ENCODE peak calls at places on chromosomes 1 and 21, in nine cellular contexts. M is IMR-90, A is cardiac muscle cell, J is neural crest cell, D is body of pancreas, C is GM06990, F is tibial artery, N is progenitor cell of endocrine pancreas, B is BJ. Z is an unnamed sample.

GRCh38 chr1:39575191-39576015 is 1.2 kb downstream of the PABPC4 start:
- DNase-seq in M (peak), A (peak), J (peak), D (peak), C (no peak), F (peak), N (peak), B (no peak), Z (peak)

GRCh38 chr1:110508038-110508437 is 10.9 kb downstream of the KCNA10 start:
- DNase-seq in M (peak), A (peak), J (no peak), D (no peak), C (peak), F (peak), N (no peak), B (no peak), Z (no peak)

GRCh38 chr1:205458777-205459566 is 3.1 kb upstream of the BLACAT1 start:
- DNase-seq in M (peak), A (peak), J (peak), D (peak), C (no peak), F (no peak), N (peak), B (no peak), Z (no peak)

GRCh38 chr1:119674110-119674509 is 26.0 kb upstream of the ZNF697 start:
- DNase-seq in M (peak), A (no peak), J (no peak), D (no peak), C (no peak), F (no peak), N (no peak), B (no peak), Z (no peak)

GRCh38 chr1:41662061-41662655 is 177.7 kb upstream of the EDN2 start:
- DNase-seq in M (peak), A (peak), J (peak), D (peak), C (peak), F (peak), N (no peak), B (no peak), Z (peak)

GRCh38 chr1:55057270-55057955 is 18.1 kb downstream of the PCSK9 start:
- DNase-seq in M (no peak), A (no peak), J (no peak), D (no peak), C (no peak), F (no peak), N (no peak), B (no peak), Z (no peak)

GRCh38 chr1:192506741-192507155 is 68.8 kb upstream of the RGS1 start:
- DNase-seq in M (peak), A (peak), J (no peak), D (no peak), C (no peak), F (no peak), N (no peak), B (no peak), Z (no peak)

GRCh38 chr21:15437873-15438272 is 291.9 kb upstream of the USP25 start:
- DNase-seq in M (no peak), A (no peak), J (no peak), D (no peak), C (peak), F (no peak), N (no peak), B (no peak), Z (no peak)

GRCh38 chr21:36630485-36631206 is 68.3 kb upstream of the SIM2 start:
- DNase-seq in M (peak), A (peak), J (peak), D (peak), C (peak), F (no peak), N (peak), B (no peak), Z (peak)

GRCh38 chr1:212615092-212615470 is 6.5 kb downstream of the ATF3 start:
- DNase-seq in M (no peak), A (no peak), J (no peak), D (no peak), C (no peak), F (no peak), N (no peak), B (no peak), Z (no peak)

GRCh38 chr1:77095231-77095630 is 124.0 kb downstream of the PIGK start:
- DNase-seq in M (no peak), A (no peak), J (no peak), D (no peak), C (no peak), F (no peak), N (no peak), B (no peak), Z (no peak)

GRCh38 chr1:184569106-184569505 is 182.3 kb downstream of the C1orf21 start:
- DNase-seq in M (no peak), A (no peak), J (no peak), D (no peak), C (no peak), F (no peak), N (no peak), B (no peak), Z (no peak)

GRCh38 chr1:111571987-111572386 is 47.6 kb upstream of the RAP1A start:
- DNase-seq in M (peak), A (no peak), J (no peak), D (no peak), C (no peak), F (no peak), N (no peak), B (no peak), Z (no peak)

GRCh38 chr1:111568160-111568559 is 51.4 kb upstream of the RAP1A start:
- DNase-seq in M (no peak), A (no peak), J (no peak), D (no peak), C (no peak), F (no peak), N (no peak), B (no peak), Z (no peak)

GRCh38 chr1:111569913-111570312 is 49.7 kb upstream of the RAP1A start:
- DNase-seq in M (no peak), A (no peak), J (no peak), D (no peak), C (no peak), F (no peak), N (no peak), B (no peak), Z (no peak)

GRCh38 chr1:111571239-111571638 is 48.4 kb upstream of the RAP1A start:
- DNase-seq in M (no peak), A (no peak), J (no peak), D (no peak), C (no peak), F (no peak), N (no peak), B (no peak), Z (no peak)

GRCh38 chr1:111570781-111571181 is 48.8 kb upstream of the RAP1A start:
- DNase-seq in M (peak), A (no peak), J (peak), D (no peak), C (no peak), F (no peak), N (no peak), B (no peak), Z (peak)
- TF ChIP-seq CTCF in M (peak), A (peak), J (peak), D (no peak), C (peak), F (no peak), N (peak), B (peak), Z (peak)

GRCh38 chr1:229254910-229255541 is 15.9 kb upstream of the RAB4A start:
- DNase-seq in M (no peak), A (no peak), J (no peak), D (no peak), C (no peak), F (no peak), N (no peak), B (no peak), Z (no peak)
- TF ChIP-seq CTCF in M (peak), A (peak), J (peak), D (peak), C (peak), F (peak), N (peak), B (no peak), Z (no peak)

GRCh38 chr21:37753122-37753599 is 163.1 kb downstream of the KCNJ6 start:
- DNase-seq in M (no peak), A (peak), J (no peak), D (no peak), C (no peak), F (no peak), N (no peak), B (no peak), Z (peak)
- TF ChIP-seq CTCF in M (no peak), A (no peak), J (no peak), D (no peak), C (no peak), F (no peak), N (no peak), B (no peak), Z (no peak)

DNA sequence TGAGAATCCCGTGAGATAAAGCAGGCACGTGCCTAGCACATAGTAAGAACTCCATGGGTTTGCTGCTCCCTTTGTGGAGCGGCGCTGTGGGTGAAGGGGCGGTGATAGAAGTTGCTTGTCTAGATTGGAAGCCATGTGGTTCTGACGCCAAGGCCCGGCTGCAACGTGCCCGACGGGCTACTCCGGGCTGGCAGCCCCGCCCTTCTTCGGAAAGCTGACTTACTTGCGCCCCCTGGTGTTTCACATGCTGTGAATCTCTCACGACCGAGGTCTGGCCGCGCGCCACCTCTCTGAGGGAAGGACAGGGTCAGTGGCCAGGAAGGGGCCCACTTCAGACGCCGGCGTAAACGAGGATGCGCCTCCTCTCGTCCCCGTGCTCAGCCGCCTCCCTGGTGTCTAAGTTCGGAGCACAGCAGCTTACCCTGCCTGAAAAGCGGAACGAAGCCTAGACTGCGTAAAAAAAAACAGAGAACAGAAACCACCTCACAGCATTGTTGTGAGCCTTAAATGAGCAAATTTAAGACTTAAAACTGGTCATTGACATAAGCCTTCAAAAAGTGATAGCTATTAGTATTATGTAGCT is 42.6 kb upstream of the WNT2B start:
- DNase-seq in M (peak), A (peak), J (peak), D (peak), C (peak), F (peak), N (peak), B (peak), Z (peak)
- TF ChIP-seq CTCF in M (peak), A (peak), J (peak), D (peak), C (peak), F (peak), N (peak), B (peak), Z (peak)

DNA sequence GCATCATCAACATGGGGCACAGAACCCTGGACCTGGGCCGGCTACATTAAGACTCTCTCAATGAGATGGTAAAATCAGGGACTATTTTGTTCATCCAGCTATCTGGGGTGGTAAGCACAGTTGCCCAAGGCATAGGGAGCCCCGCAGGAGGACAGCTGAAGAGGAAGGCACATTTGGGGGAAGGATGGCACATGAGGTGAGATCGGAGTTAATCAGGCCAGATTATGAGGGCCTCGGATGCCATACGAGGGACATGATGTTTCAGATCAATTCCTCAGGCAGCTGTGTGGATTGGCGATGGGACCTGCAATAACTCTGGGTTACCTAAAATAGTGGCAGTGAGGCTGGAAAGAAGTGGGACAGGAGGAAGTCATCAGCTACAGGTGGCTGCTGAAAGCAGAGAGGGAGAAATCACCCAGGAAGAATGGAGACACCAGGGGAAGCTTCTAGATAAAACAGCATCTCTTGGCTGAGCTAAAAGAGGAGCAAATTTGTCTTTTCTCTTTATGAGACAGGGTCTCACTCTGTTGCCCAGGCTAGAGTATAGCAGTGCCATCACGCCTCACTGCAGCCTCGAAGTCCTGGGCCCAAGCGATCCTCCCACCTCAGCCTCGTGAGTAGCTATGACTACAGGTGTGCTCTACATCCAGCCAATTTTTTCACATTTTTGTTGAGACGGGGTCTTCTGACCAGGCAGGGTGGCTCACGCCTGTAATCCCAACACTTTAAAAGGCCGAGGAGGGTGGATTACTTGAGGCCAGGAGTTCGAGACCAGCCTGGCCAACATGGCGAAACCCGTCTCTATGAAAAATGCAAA is 21.1 kb downstream of the TOMM20 start:
- DNase-seq in M (no peak), A (no peak), J (no peak), D (peak), C (no peak), F (no peak), N (no peak), B (no peak), Z (no peak)
- TF ChIP-seq CTCF in M (no peak), A (no peak), J (no peak), D (no peak), C (no peak), F (no peak), N (no peak), B (no peak), Z (no peak)

DNA sequence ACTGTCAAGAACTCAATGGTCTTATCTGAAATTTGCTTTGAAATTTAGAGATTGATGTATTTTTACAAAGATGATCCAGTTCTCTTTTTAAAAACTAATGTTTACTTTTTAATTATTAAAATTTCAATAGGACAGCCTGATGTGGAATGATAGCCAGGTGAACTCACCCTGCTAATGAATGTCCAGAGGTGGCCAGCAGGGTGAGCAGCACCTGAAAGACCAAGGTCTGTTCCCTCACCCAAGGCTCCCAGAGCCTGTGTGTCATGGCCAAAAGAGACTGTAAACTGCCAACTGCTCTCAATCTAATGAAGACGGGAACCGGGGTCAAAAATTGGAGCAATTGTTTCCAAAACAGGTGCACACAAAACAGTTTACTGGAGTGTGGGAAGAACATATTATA is 340.4 kb downstream of the DISC1 start:
- DNase-seq in M (no peak), A (no peak), J (no peak), D (no peak), C (no peak), F (no peak), N (no peak), B (no peak), Z (no peak)
- TF ChIP-seq CTCF in M (no peak), A (no peak), J (peak), D (no peak), C (no peak), F (no peak), N (peak), B (no peak), Z (no peak)

DNA sequence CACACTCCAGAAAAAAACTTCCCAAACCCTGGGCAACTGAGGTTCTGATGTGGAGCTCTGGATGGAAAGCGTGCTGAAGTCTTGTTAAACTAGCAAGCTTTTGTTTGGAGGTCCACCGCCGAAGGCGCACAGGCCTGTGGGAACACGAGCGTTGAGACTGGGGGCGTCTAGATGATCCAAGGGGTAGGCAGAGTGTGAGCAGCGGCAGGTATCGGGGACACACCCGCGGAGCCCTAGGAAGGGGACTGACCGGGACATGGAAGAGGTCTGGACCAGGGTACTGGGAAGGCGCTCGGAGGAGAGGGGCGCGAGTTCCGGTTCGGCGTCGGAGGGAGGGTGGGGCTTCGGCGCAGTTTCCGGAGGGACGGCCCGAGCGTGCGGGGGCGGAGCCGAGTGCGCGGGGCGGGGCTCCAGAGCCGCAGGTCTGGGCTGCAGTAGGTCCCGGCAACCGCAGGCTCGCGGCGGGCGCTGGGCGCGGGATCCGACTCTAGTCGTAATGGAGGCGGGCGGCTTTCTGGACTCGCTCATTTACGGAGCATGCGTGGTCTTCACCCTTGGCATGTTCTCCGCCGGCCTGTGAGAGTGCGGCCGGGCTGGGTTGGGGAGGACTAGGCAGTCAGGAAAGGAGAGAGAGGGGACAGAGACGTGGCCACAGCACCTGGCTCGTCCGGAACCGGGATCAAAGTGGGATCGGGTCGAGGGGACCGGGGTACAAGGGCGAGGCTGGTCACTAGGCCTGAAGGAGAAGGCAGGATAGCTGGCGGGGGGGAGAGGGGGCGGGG is at the start of gene SLC50A1:
- DNase-seq in M (peak), A (peak), J (peak), D (peak), C (peak), F (peak), N (peak), B (peak), Z (peak)
- TF ChIP-seq CTCF in M (peak), A (no peak), J (peak), D (peak), C (no peak), F (peak), N (no peak), B (no peak), Z (no peak)

DNA sequence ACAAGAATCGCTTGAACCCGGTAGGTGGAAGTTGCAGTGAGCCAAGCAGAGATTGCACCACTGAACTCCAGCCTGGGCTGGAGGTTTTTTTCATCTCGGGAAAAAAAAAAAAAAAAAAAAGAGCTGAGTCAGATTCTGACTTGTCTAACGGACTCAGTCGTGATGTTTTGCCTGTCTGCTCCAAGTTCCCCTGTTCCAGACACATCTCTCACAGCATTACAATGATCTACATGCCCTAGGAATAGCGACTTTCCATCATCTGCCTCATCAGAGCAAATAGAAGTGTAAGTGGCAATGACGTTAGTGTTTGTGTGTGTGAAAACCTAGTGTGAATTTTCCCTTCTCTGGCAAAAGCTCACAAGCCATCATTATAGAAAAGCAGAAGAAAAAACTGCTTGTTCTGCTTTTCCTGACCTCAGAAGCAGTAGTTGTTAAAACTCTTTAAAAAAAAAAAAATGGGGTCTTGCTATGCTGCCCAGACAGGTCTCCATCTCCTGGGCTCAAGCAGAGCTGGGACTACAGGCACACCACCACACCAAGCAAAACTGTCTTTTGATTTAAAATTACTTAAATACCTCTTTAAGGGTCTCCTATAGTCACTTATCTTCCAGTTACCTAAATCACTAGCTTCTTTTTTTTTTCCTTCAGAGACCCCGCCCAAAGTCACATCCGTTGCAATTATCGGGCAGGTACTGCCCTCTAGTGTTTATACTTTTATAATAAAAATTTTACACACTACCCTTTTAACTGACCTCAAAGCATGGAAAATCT is 37.3 kb downstream of the PLEKHO1 start:
- DNase-seq in M (peak), A (peak), J (peak), D (no peak), C (peak), F (no peak), N (no peak), B (no peak), Z (no peak)
- TF ChIP-seq CTCF in M (peak), A (peak), J (peak), D (peak), C (peak), F (peak), N (peak), B (peak), Z (peak)

DNA sequence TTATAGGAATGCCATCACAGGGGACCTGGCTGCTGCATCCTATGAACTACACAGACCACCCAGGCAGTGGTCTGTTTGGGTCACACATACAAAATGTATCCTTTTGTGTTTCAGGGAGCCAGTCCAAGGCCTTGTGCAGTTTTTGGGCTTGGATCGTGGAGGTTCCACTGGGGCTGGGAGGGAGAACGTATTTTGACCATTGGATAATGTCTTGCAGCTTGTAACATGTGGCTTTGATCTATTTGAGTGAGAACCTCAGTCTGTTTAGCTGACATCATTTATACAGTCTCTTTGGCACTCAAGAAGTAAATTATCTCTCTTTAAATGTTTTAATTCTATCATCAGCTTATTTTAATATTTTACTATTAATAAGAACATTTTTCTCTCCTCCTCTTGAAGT is 147.3 kb downstream of the DUSP10 start:
- DNase-seq in M (no peak), A (no peak), J (no peak), D (no peak), C (no peak), F (no peak), N (no peak), B (no peak), Z (no peak)
- TF ChIP-seq CTCF in M (no peak), A (no peak), J (no peak), D (no peak), C (no peak), F (no peak), N (no peak), B (no peak), Z (no peak)

GRCh38 chr1:8464987-8465386 is 147.1 kb downstream of the SLC45A1 start:
- DNase-seq in M (peak), A (no peak), J (no peak), D (no peak), C (no peak), F (no peak), N (no peak), B (no peak), Z (no peak)
- TF ChIP-seq CTCF in M (peak), A (no peak), J (no peak), D (no peak), C (no peak), F (no peak), N (no peak), B (no peak), Z (no peak)